ENCODE peak calls at places on chromosomes 7 and 10, in seven cellular contexts. Q, O, Y, K, R, E and J are unnamed samples.

GRCh38 chr10:132637477-132638129 is 100.0 kb downstream of the INPP5A start:
- DNase-seq in Q (no peak), O (peak; percentile 39), Y (no peak), K (peak; percentile 13), R (peak; percentile 73), E (peak; percentile 59), J (no peak)

GRCh38 chr10:79148452-79149344 is 79.9 kb downstream of the ZMIZ1 start:
- DNase-seq in Q (peak; percentile 74), O (no peak), Y (peak; percentile 37), K (peak; percentile 36), R (peak; percentile 40), E (no peak), J (peak; percentile 72)

GRCh38 chr10:97731346-97732051 is 5.4 kb upstream of the ZFYVE27 start:
- DNase-seq in Q (peak; percentile 74), O (peak; percentile 78), Y (peak; percentile 56), K (peak; percentile 82), R (peak; percentile 76), E (peak; percentile 66), J (peak; percentile 79)

GRCh38 chr7:132239422-132239994 is 336.8 kb downstream of the PLXNA4 start:
- DNase-seq in Q (no peak), O (no peak), Y (no peak), K (no peak), R (no peak), E (no peak), J (no peak)

GRCh38 chr7:149248777-149249176 is 9.3 kb downstream of the ZNF212 start:
- DNase-seq in Q (no peak), O (no peak), Y (no peak), K (no peak), R (no peak), E (no peak), J (no peak)

GRCh38 chr10:75541411-75541810 is 110.0 kb downstream of the LRMDA start:
- DNase-seq in Q (no peak), O (no peak), Y (no peak), K (no peak), R (no peak), E (no peak), J (no peak)

GRCh38 chr10:44234471-44234850 is 150.4 kb downstream of the CXCL12 start:
- DNase-seq in Q (no peak), O (no peak), Y (no peak), K (no peak), R (no peak), E (no peak), J (no peak)

GRCh38 chr10:87054373-87055295 is 34.5 kb downstream of the FAM25A start:
- DNase-seq in Q (no peak), O (no peak), Y (no peak), K (no peak), R (peak; percentile 85), E (no peak), J (no peak)

GRCh38 chr10:12195281-12195602 is 449 bp downstream of the NUDT5 start:
- DNase-seq in Q (no peak), O (no peak), Y (no peak), K (no peak), R (no peak), E (no peak), J (no peak)

GRCh38 chr7:131583430-131583829 is 27.0 kb upstream of the PODXL start:
- DNase-seq in Q (no peak), O (no peak), Y (no peak), K (no peak), R (no peak), E (no peak), J (no peak)

GRCh38 chr10:87960230-87960629 is 96.8 kb downstream of the PTEN start:
- DNase-seq in Q (no peak), O (no peak), Y (no peak), K (no peak), R (peak; percentile 46), E (no peak), J (no peak)

GRCh38 chr7:74441801-74442200 is 11.9 kb upstream of the GTF2IRD1 start:
- DNase-seq in Q (no peak), O (no peak), Y (no peak), K (no peak), R (peak; percentile 15), E (no peak), J (no peak)

GRCh38 chr7:151732834-151733585 is 143.9 kb downstream of the PRKAG2 start:
- DNase-seq in Q (no peak), O (no peak), Y (no peak), K (no peak), R (peak; percentile 36), E (no peak), J (no peak)

GRCh38 chr10:79142064-79142491 is 73.3 kb downstream of the ZMIZ1 start:
- DNase-seq in Q (no peak), O (peak; percentile 92), Y (no peak), K (no peak), R (peak; percentile 85), E (no peak), J (no peak)

GRCh38 chr7:48173983-48174382 is 2.7 kb downstream of the ABCA13 start:
- DNase-seq in Q (no peak), O (no peak), Y (no peak), K (no peak), R (peak; percentile 30), E (no peak), J (no peak)

GRCh38 chr7:151735186-151735853 is 141.6 kb downstream of the PRKAG2 start:
- DNase-seq in Q (no peak), O (no peak), Y (no peak), K (no peak), R (no peak), E (no peak), J (no peak)

GRCh38 chr7:19117870-19118608 is 603 bp upstream of the TWIST1 start:
- DNase-seq in Q (no peak), O (no peak), Y (no peak), K (no peak), R (peak; percentile 21), E (no peak), J (no peak)

GRCh38 chr10:132595021-132595420 is 57.4 kb downstream of the INPP5A start:
- DNase-seq in Q (no peak), O (no peak), Y (no peak), K (no peak), R (no peak), E (no peak), J (no peak)

GRCh38 chr10:98536551-98536950 is 89.8 kb upstream of the HPS1 start:
- DNase-seq in Q (no peak), O (no peak), Y (no peak), K (no peak), R (peak; percentile 3), E (peak; percentile 7), J (peak; percentile 18)

GRCh38 chr10:25934673-25935139 is 677 bp downstream of the MYO3A start:
- DNase-seq in Q (no peak), O (no peak), Y (no peak), K (peak; percentile 51), R (no peak), E (no peak), J (peak; percentile 8)

GRCh38 chr7:55641273-55641691 is 69.0 kb upstream of the VOPP1 start:
- DNase-seq in Q (peak; percentile 40), O (peak; percentile 61), Y (no peak), K (peak; percentile 64), R (peak; percentile 76), E (peak; percentile 71), J (peak; percentile 33)

GRCh38 chr7:135748770-135749169 is at the start of gene FAM180A:
- DNase-seq in Q (no peak), O (peak; percentile 76), Y (peak; percentile 24), K (peak; percentile 14), R (peak; percentile 85), E (no peak), J (peak; percentile 31)

GRCh38 chr7:72492446-72492845 is 80.3 kb upstream of the CALN1 start:
- DNase-seq in Q (no peak), O (no peak), Y (no peak), K (peak; percentile 29), R (no peak), E (no peak), J (no peak)

GRCh38 chr7:38694326-38694725 is 63.2 kb upstream of the AMPH start:
- DNase-seq in Q (no peak), O (no peak), Y (no peak), K (no peak), R (no peak), E (no peak), J (no peak)

GRCh38 chr7:116218051-116218645 is 7.8 kb downstream of the TES start:
- DNase-seq in Q (peak; percentile 76), O (no peak), Y (no peak), K (peak; percentile 15), R (peak; percentile 98), E (no peak), J (no peak)

GRCh38 chr10:91162495-91163268 is 57.8 kb upstream of the PCGF5 start:
- DNase-seq in Q (peak; percentile 82), O (peak; percentile 72), Y (peak; percentile 44), K (peak; percentile 88), R (peak; percentile 40), E (peak; percentile 46), J (peak; percentile 79)
- TF ChIP-seq POLR2A in Q (no peak), O (peak; percentile 52), Y (peak; percentile 61), K (peak; percentile 64), R (peak; percentile 14), E (peak; percentile 27), J (no peak)

GRCh38 chr7:28536259-28536658 is 123.9 kb downstream of the CREB5 start:
- DNase-seq in Q (no peak), O (peak; percentile 69), Y (no peak), K (no peak), R (peak; percentile 56), E (no peak), J (no peak)
- H3K27me3 ChIP-seq in Q (no peaks in the 10 kb centered on the region), O (no peaks in the 10 kb centered on the region), Y (no peaks in the 10 kb centered on the region), K (no peaks in the 10 kb centered on the region), R (no peaks in the 10 kb centered on the region), E (no peaks in the 10 kb centered on the region), J (peaks cover 10% of the 10 kb centered on the region)

GRCh38 chr7:44629825-44630580 is 23.6 kb downstream of the OGDH start:
- DNase-seq in Q (no peak), O (no peak), Y (no peak), K (no peak), R (no peak), E (no peak), J (no peak)
- H3K4me1 ChIP-seq in Q (peaks cover 87% of the 10 kb centered on the region), O (peaks cover 4% of the 10 kb centered on the region), Y (peaks cover 54% of the 10 kb centered on the region), K (peaks cover 35% of the 10 kb centered on the region), R (peaks cover 27% of the 10 kb centered on the region), E (peaks cover 26% of the 10 kb centered on the region), J (peaks cover 34% of the 10 kb centered on the region)

GRCh38 chr7:134548877-134549276 is at the start of gene AKR1B15:
- DNase-seq in Q (no peak), O (no peak), Y (no peak), K (no peak), R (peak; percentile 55), E (no peak), J (no peak)
- TF ChIP-seq POLR2A in Q (no peak), O (no peak), Y (no peak), K (no peak), R (no peak), E (no peak), J (no peak)

GRCh38 chr7:157684157-157684595 is 347.4 kb downstream of the DNAJB6 start:
- DNase-seq in Q (peak; percentile 18), O (no peak), Y (peak; percentile 2), K (no peak), R (no peak), E (no peak), J (no peak)
- H3K27me3 ChIP-seq in Q (peaks cover 51% of the 10 kb centered on the region), O (peaks cover 52% of the 10 kb centered on the region), Y (no peaks in the 10 kb centered on the region), K (no peaks in the 10 kb centered on the region), R (peaks cover 25% of the 10 kb centered on the region), E (peaks cover 38% of the 10 kb centered on the region), J (peaks cover 99% of the 10 kb centered on the region)

GRCh38 chr10:80195046-80195574 is 10.2 kb downstream of the ANXA11 start:
- DNase-seq in Q (no peak), O (no peak), Y (no peak), K (peak; percentile 63), R (no peak), E (no peak), J (no peak)
- H3K4me1 ChIP-seq in Q (peaks cover 94% of the 10 kb centered on the region), O (peaks cover 8% of the 10 kb centered on the region), Y (peaks cover 64% of the 10 kb centered on the region), K (peaks cover 88% of the 10 kb centered on the region), R (peaks cover 33% of the 10 kb centered on the region), E (peaks cover 42% of the 10 kb centered on the region), J (peaks cover 100% of the 10 kb centered on the region)